ENCODE peak calls at places on chromosomes 4 and X, in seven cellular contexts. V, L, W, B, N, U and R are unnamed samples.

GRCh38 chr4:7557447-7557846 is 122.7 kb upstream of the PSAPL1 start:
- DNase-seq in V (no peak), L (peak; percentile 87), U (no peak), N (no peak), W (peak; percentile 25), B (no peak), R (no peak)

GRCh38 chr4:185888676-185889075 is 76.7 kb upstream of the SORBS2 start:
- DNase-seq in L (no peak), V (no peak), U (no peak), N (no peak), B (no peak), W (no peak), R (no peak)

GRCh38 chrX:108307408-108308085 is 130.7 kb downstream of the COL4A6 start:
- DNase-seq in L (no peak), W (no peak), N (no peak), U (no peak), V (no peak), B (no peak), R (no peak)

GRCh38 chr4:24568425-24568824 is 15.9 kb downstream of the DHX15 start:
- DNase-seq in L (no peak), B (no peak), V (no peak), U (no peak), N (no peak), W (no peak), R (no peak)

GRCh38 chr4:159685406-159686092 is 582.7 kb downstream of the RAPGEF2 start:
- DNase-seq in L (no peak), W (no peak), B (no peak), V (no peak), U (no peak), N (no peak), R (no peak)

GRCh38 chrX:68829594-68830485 is 1.0 kb downstream of the EFNB1 start:
- DNase-seq in U (peak; percentile 80), W (no peak), L (peak; percentile 52), V (no peak), N (no peak), B (no peak), R (peak; percentile 17)

GRCh38 chr4:89166971-89167475 is 55.7 kb downstream of the TIGD2 start:
- DNase-seq in V (no peak), B (no peak), N (no peak), U (no peak), L (no peak), W (no peak), R (no peak)

GRCh38 chr4:133150643-133151300 is 1.7 kb downstream of the PCDH10 start:
- DNase-seq in L (peak; percentile 42), U (peak; percentile 61), N (no peak), V (peak; percentile 8), B (no peak), W (no peak), R (no peak)

GRCh38 chr4:154349829-154350228 is 141.8 kb downstream of the DCHS2 start:
- DNase-seq in N (no peak), B (no peak), U (no peak), V (no peak), L (peak; percentile 6), W (no peak), R (no peak)

GRCh38 chrX:44748014-44748413 is 95.8 kb upstream of the DUSP21 start:
- DNase-seq in N (no peak), U (no peak), L (peak; percentile 88), V (no peak), W (no peak), B (no peak), R (no peak)

GRCh38 chr4:155734065-155734464 is 24.8 kb upstream of the GUCY1B1 start:
- DNase-seq in N (no peak), V (no peak), W (peak; percentile 27), U (no peak), B (no peak), L (no peak), R (no peak)

GRCh38 chr4:67909910-67910905 is 26.4 kb upstream of the TMPRSS11D start:
- DNase-seq in V (no peak), B (no peak), N (no peak), W (no peak), U (no peak), L (peak; percentile 14), R (peak; percentile 11)

GRCh38 chr4:41072021-41072777 is 142.1 kb downstream of the APBB2 start:
- DNase-seq in V (peak; percentile 26), W (no peak), U (no peak), B (no peak), L (peak; percentile 88), N (no peak), R (no peak)

GRCh38 chrX:109184506-109185139 is 297.3 kb downstream of the GUCY2F start:
- DNase-seq in V (no peak), B (no peak), L (no peak), U (no peak), N (no peak), W (no peak), R (no peak)

GRCh38 chr4:7821245-7822165 is 118.2 kb downstream of the AFAP1 start:
- DNase-seq in L (no peak), N (no peak), V (no peak), U (no peak), W (no peak), B (no peak), R (no peak)

GRCh38 chrX:2647627-2648026 is 43.5 kb upstream of the CD99 start:
- DNase-seq in L (no peak), N (no peak), W (no peak), B (no peak), V (no peak), U (no peak), R (no peak)

GRCh38 chrX:136227948-136228584 is 23.1 kb downstream of the MAP7D3 start:
- DNase-seq in L (peak; percentile 73), B (no peak), V (no peak), U (no peak), W (no peak), N (no peak), R (no peak)

GRCh38 chr4:86675548-86675947 is 81.4 kb downstream of the PTPN13 start:
- DNase-seq in N (no peak), U (no peak), L (no peak), B (no peak), V (no peak), W (no peak), R (no peak)

GRCh38 chr4:62560858-62561257 is 1360.7 kb downstream of the ADGRL3 start:
- DNase-seq in V (no peak), N (no peak), B (no peak), U (no peak), L (no peak), W (no peak), R (no peak)

GRCh38 chr4:98784947-98785693 is 126.7 kb upstream of the TSPAN5 start:
- DNase-seq in V (no peak), L (no peak), N (no peak), B (no peak), U (no peak), W (no peak), R (no peak)

GRCh38 chr4:129342820-129343219 is 246.9 kb downstream of the C4orf33 start:
- DNase-seq in U (no peak), L (peak; percentile 65), B (no peak), V (no peak), W (peak; percentile 72), N (no peak), R (no peak)

GRCh38 chr4:183797041-183797444 is 108.1 kb upstream of the STOX2 start:
- DNase-seq in L (no peak), B (no peak), U (peak; percentile 85), N (no peak), V (peak; percentile 26), W (no peak), R (no peak)

GRCh38 chr4:185847352-185848078 is 35.5 kb upstream of the SORBS2 start:
- DNase-seq in U (no peak), V (no peak), N (no peak), W (peak; percentile 93), B (no peak), L (no peak), R (no peak)

GRCh38 chr4:86935833-86936721 is 1.3 kb downstream of the AFF1 start:
- DNase-seq in V (peak; percentile 55), W (no peak), B (peak; percentile 70), L (peak; percentile 83), U (peak; percentile 88), N (peak; percentile 56), R (peak; percentile 77)

GRCh38 chrX:54715621-54716020 is 82.4 kb downstream of the ITIH6 start:
- DNase-seq in B (no peak), U (no peak), W (no peak), V (no peak), N (no peak), L (no peak), R (no peak)

GRCh38 chr4:181475781-181476180 is 767.4 kb upstream of the TENM3 start:
- DNase-seq in W (no peak), L (no peak), V (no peak), B (no peak), U (no peak), N (no peak), R (no peak)

GRCh38 chr4:42442601-42443000 is 45.3 kb downstream of the SHISA3 start:
- DNase-seq in L (no peak), W (no peak), U (no peak), B (no peak), V (no peak), N (no peak), R (no peak)